ENCODE peak calls at places on chromosomes 3 and 15, in seven cellular contexts. X is tibial nerve, V is tibial artery, E is GM10248, H is H9, T is cardiac fibroblast, W is left ventricle myocardium inferior. O is an unnamed sample.

GRCh38 chr3:10459954-10460754 is 45.2 kb downstream of the ATP2B2 start:
- DNase-seq in E (peak; percentile 62), W (peak; percentile 50), X (no peak), V (no peak), T (peak; percentile 72), H (peak; percentile 96), O (no peak)

GRCh38 chr3:140093742-140094141 is 158.8 kb downstream of the CLSTN2 start:
- DNase-seq in T (peak; percentile 58), X (peak; percentile 39), V (peak; percentile 75), W (peak; percentile 33), H (no peak), E (no peak), O (no peak)

GRCh38 chr15:101710806-101711205 is 13.5 kb downstream of the TARS3 start:
- DNase-seq in X (no peak), V (no peak), W (no peak), T (peak; percentile 17), E (no peak), H (no peak), O (no peak)

GRCh38 chr3:43181202-43181910 is 75.5 kb upstream of the POMGNT2 start:
- DNase-seq in H (no peak), W (no peak), T (no peak), X (no peak), E (peak; percentile 38), V (no peak), O (no peak)

GRCh38 chr3:38117748-38118420 is 19.0 kb downstream of the ACAA1 start:
- DNase-seq in T (peak; percentile 70), X (peak; percentile 46), V (peak; percentile 69), W (peak; percentile 55), E (peak; percentile 79), H (peak; percentile 69), O (peak; percentile 51)

GRCh38 chr15:99967841-99968371 is 234.7 kb upstream of the LYSMD4 start:
- DNase-seq in H (no peak), V (no peak), T (peak; percentile 33), E (no peak), X (no peak), W (no peak), O (no peak)

GRCh38 chr3:46280105-46280797 is 38.0 kb downstream of the CCR3 start:
- DNase-seq in V (no peak), X (no peak), E (no peak), H (no peak), W (no peak), T (peak; percentile 21), O (no peak)

GRCh38 chr15:88911766-88912118 is 1.4 kb downstream of the MFGE8 start:
- DNase-seq in V (no peak), H (peak; percentile 61), X (no peak), E (peak; percentile 14), T (no peak), W (peak; percentile 45), O (no peak)

GRCh38 chr3:129000742-129001100 is 383 bp upstream of the EFCC1 start:
- DNase-seq in E (no peak), V (no peak), T (no peak), X (no peak), W (no peak), H (peak; percentile 50), O (no peak)

GRCh38 chr3:180802837-180803236 is 109.6 kb upstream of the FXR1 start:
- DNase-seq in T (peak; percentile 46), E (no peak), V (no peak), H (no peak), W (no peak), X (no peak), O (no peak)

GRCh38 chr3:11498646-11499045 is 145.1 kb downstream of the VGLL4 start:
- DNase-seq in W (peak; percentile 68), X (no peak), V (peak; percentile 53), E (no peak), H (no peak), T (peak; percentile 87), O (no peak)

GRCh38 chr3:123743121-123743520 is 141.0 kb downstream of the MYLK start:
- DNase-seq in W (no peak), E (no peak), V (no peak), H (no peak), X (no peak), T (no peak), O (no peak)

GRCh38 chr15:33157636-33158035 is 36.9 kb downstream of the FMN1 start:
- DNase-seq in T (no peak), H (no peak), V (no peak), W (no peak), E (no peak), X (no peak), O (no peak)

GRCh38 chr3:113534365-113534764 is 2.0 kb downstream of the SIDT1 start:
- DNase-seq in H (no peak), X (no peak), W (no peak), V (no peak), E (no peak), T (no peak), O (no peak)

GRCh38 chr15:59307164-59307535 is 65.5 kb downstream of the MYO1E start:
- DNase-seq in X (no peak), T (no peak), V (no peak), H (no peak), W (no peak), E (no peak), O (no peak)

GRCh38 chr3:74344865-74345264 is 269.6 kb downstream of the CNTN3 start:
- DNase-seq in X (no peak), W (no peak), V (no peak), H (no peak), E (no peak), T (no peak), O (no peak)

GRCh38 chr3:120496278-120496975 is 45.6 kb upstream of the FSTL1 start:
- DNase-seq in T (peak; percentile 64), E (no peak), W (no peak), X (no peak), H (no peak), V (no peak), O (no peak)

GRCh38 chr15:70111203-70112017 is 13.7 kb upstream of the TLE3 start:
- DNase-seq in H (peak; percentile 87), T (peak; percentile 93), V (peak; percentile 62), X (peak; percentile 49), W (peak; percentile 81), E (no peak), O (peak; percentile 81)

GRCh38 chr3:5122741-5123706 is 932 bp downstream of the ARL8B start:
- DNase-seq in H (peak; percentile 31), X (no peak), E (peak; percentile 26), T (peak; percentile 88), V (peak; percentile 68), W (peak; percentile 19), O (no peak)

GRCh38 chr15:56759450-56759845 is 26.1 kb upstream of the ZNF280D start:
- DNase-seq in T (peak; percentile 88), H (no peak), X (peak; percentile 33), V (peak; percentile 73), W (peak; percentile 46), E (no peak), O (no peak)

GRCh38 chr3:187838016-187838535 is 92.8 kb upstream of the BCL6 start:
- DNase-seq in X (no peak), T (no peak), V (no peak), W (no peak), H (no peak), E (no peak), O (no peak)

GRCh38 chr15:60582370-60583036 is 103.6 kb upstream of the ICE2 start:
- DNase-seq in T (no peak), E (peak; percentile 24), H (no peak), W (no peak), V (no peak), X (no peak), O (no peak)

DNA sequence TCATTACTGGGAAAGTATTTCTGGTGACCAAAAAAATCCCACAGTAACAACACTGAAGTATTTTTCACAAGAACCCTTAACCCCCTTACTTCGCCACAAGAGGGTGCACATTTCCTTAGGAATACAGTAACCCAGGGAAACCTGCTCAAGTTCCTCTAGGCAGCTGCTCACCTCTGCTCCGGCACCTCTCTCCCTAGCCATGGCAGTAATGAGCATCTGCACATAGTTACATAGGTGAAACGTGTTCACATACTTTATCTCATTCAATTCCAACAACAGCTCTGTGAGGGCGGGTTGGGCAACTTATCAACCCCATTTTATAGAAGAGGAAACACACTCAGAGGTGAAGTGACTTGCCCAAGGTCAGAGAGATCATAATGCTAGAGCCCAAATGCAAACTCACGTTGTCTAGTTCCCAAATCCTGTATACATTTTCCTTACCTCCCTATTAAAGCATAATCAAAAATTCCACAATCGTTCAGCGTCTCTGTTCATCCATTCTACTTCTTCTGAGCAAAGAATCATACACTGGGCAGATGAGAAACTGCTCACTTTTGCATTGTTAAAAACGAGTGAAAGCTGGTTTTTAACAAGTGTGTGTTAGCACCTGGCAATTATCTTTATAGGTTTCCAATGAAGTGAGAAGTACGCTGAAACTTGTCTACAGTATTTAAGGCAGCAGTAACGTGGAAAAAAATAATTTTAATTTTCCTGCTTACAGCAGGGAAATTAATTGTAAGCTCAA is 90.7 kb downstream of the IGF2BP2 start:
- DNase-seq in T (peak; percentile 90), H (peak; percentile 73), E (peak; percentile 62), W (no peak), X (no peak), V (no peak), O (peak; percentile 51)
- TF ChIP-seq CTCF in T (peak; percentile 78), H (peak; percentile 85), E (peak; percentile 51), W (peak; percentile 60), X (peak; percentile 27), V (peak; percentile 29), O (peak; percentile 54)

DNA sequence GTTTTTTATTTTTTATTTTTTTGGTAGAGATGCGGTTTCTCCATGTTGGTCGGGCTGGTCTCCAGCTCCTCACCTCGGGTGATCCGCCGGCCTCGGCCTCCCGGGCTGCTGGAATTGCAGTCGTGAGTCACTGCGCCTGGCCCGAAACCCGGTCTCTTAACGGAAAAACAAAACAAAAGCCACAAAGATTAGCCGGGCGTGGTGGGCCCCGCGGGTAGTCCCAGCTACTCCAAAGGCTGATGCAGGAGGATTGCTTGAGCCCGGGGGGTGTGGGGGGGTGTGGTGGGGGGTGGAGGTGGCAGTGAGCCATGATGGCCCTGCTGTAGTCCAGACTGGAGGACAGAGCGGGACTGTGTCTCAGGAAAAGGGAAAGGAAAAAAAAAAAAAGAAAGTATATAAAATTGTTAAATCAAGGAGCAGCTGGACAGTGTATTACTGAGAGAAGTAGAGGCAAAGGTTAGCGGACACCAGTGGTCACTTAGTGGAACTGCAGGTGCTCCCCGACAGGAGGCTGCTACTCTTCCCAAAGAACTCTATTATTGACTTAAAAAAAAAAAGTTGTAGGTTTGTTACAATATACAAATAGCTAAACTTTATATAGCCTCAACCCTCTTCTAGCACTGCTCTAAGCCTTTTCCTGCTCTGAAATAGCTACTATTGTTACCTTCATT is 30.3 kb upstream of the TUBGCP5 start:
- DNase-seq in E (no peak), V (no peak), X (no peak), W (no peak), T (no peak), H (peak; percentile 39), O (no peak)
- TF ChIP-seq CTCF in E (no peak), V (no peak), X (no peak), W (peak; percentile 14), T (no peak), H (peak; percentile 52), O (no peak)

GRCh38 chr3:34377961-34378360 is 579.5 kb downstream of the PDCD6IP start:
- DNase-seq in T (no peak), W (no peak), X (no peak), E (no peak), H (no peak), V (no peak), O (no peak)

GRCh38 chr3:34376691-34377090 is 578.3 kb downstream of the PDCD6IP start:
- DNase-seq in V (no peak), H (no peak), T (no peak), W (no peak), E (no peak), X (no peak), O (no peak)

GRCh38 chr3:34374521-34374920 is 576.1 kb downstream of the PDCD6IP start:
- DNase-seq in V (no peak), E (no peak), H (no peak), W (no peak), X (no peak), T (no peak), O (no peak)
- TF ChIP-seq CTCF in V (no peak), E (no peak), H (no peak), W (no peak), X (no peak), T (no peak), O (no peak)

GRCh38 chr3:131526801-131527347 is 24.1 kb upstream of the MRPL3 start:
- DNase-seq in V (no peak), E (peak; percentile 34), H (peak; percentile 95), T (peak; percentile 67), W (peak; percentile 38), X (no peak), O (no peak)
- TF ChIP-seq CTCF in V (no peak), E (no peak), H (peak; percentile 60), T (peak; percentile 62), W (peak; percentile 52), X (no peak), O (no peak)

O was measured in D721Med.